ENCODE peak calls at places on chromosome 15, in five cellular contexts. J, Z, D, E and W are unnamed samples.

GRCh38 chr15:34584321-34584668 is 844 bp upstream of the GOLGA8B start:
- DNase-seq in E (no peak), Z (no peak), J (no peak), D (no peak), W (no peak)

GRCh38 chr15:91909574-91909973 is 56.1 kb downstream of the SLCO3A1 start:
- DNase-seq in D (no peak), Z (no peak), E (no peak), J (no peak), W (no peak)

GRCh38 chr15:48856947-48857346 is 21.0 kb upstream of the EID1 start:
- DNase-seq in D (no peak), Z (no peak), E (no peak), J (no peak), W (no peak)

GRCh38 chr15:89052474-89052873 is 35.8 kb upstream of the ABHD2 start:
- DNase-seq in E (no peak), D (no peak), J (no peak), Z (no peak), W (no peak)

GRCh38 chr15:29570121-29570930 is 251.9 kb downstream of the TJP1 start:
- DNase-seq in Z (no peak), E (peak), D (peak), J (no peak), W (no peak)

GRCh38 chr15:80389370-80389769 is 14.8 kb upstream of the ARNT2 start:
- DNase-seq in D (no peak), Z (no peak), J (no peak), E (no peak), W (no peak)

GRCh38 chr15:67914537-67915373 is 74.9 kb upstream of the RNU6-1 start:
- DNase-seq in E (no peak), J (no peak), Z (peak), D (peak), W (peak)

GRCh38 chr15:56837281-56837680 is 81.2 kb upstream of the TCF12 start:
- DNase-seq in D (no peak), J (no peak), Z (no peak), E (no peak), W (no peak)

GRCh38 chr15:98720577-98720976 is 72.2 kb downstream of the IGF1R start:
- DNase-seq in E (no peak), J (no peak), D (no peak), Z (no peak), W (no peak)

GRCh38 chr15:31437686-31438085 is 111.1 kb downstream of the KLF13 start:
- DNase-seq in Z (no peak), D (no peak), J (no peak), E (no peak), W (no peak)

GRCh38 chr15:99706557-99707303 is 26.5 kb downstream of the LYSMD4 start:
- DNase-seq in J (no peak), E (no peak), D (no peak), Z (no peak), W (no peak)

GRCh38 chr15:74173545-74174215 is at the start of gene ISLR:
- DNase-seq in E (no peak), J (no peak), D (no peak), Z (no peak), W (no peak)

GRCh38 chr15:96501362-96501761 is 170.9 kb downstream of the NR2F2 start:
- DNase-seq in J (no peak), D (no peak), Z (no peak), E (no peak), W (no peak)

GRCh38 chr15:57146394-57147140 is 228.1 kb downstream of the TCF12 start:
- DNase-seq in J (no peak), D (no peak), E (peak), Z (peak), W (peak)

GRCh38 chr15:61598655-61599054 is 369.6 kb upstream of the RORA start:
- DNase-seq in E (no peak), D (no peak), J (no peak), Z (peak), W (no peak)

GRCh38 chr15:73844356-73844755 is 29.0 kb upstream of the TBC1D21 start:
- DNase-seq in E (no peak), Z (no peak), D (no peak), J (no peak), W (no peak)

GRCh38 chr15:79171320-79172031 is 80.9 kb upstream of the RASGRF1 start:
- DNase-seq in J (no peak), E (no peak), D (no peak), Z (no peak), W (no peak)

GRCh38 chr15:58903232-58903631 is 30.2 kb downstream of the SLTM start:
- DNase-seq in Z (no peak), J (no peak), D (no peak), E (no peak), W (no peak)

GRCh38 chr15:49415638-49416037 is 7.4 kb upstream of the FGF7 start:
- DNase-seq in E (peak), J (no peak), D (no peak), Z (no peak), W (no peak)